ENCODE peak calls at places on chromosome 4, in six cellular contexts. V is GM23338, E is ascending aorta, K is heart left ventricle, F is endodermal cell, D is cardiac muscle cell. B is an unnamed sample.

GRCh38 chr4:7043521-7044414 is 596 bp downstream of the TADA2B start:
- DNase-seq in V (peak), E (no peak), K (peak), F (peak), D (peak), B (no peak)

GRCh38 chr4:70704333-70705145 is 16.2 kb downstream of the UTP3 start:
- DNase-seq in V (peak), E (peak), K (peak), F (peak), D (peak), B (no peak)

GRCh38 chr4:76197971-76198410 is 15.6 kb downstream of the SCARB2 start:
- DNase-seq in V (no peak), E (no peak), K (peak), F (no peak), D (no peak), B (no peak)

GRCh38 chr4:17721496-17722360 is 59.7 kb downstream of the FAM184B start:
- DNase-seq in V (no peak), E (no peak), K (no peak), F (no peak), D (no peak), B (peak)

GRCh38 chr4:150264595-150265141 is 186.4 kb downstream of the DCLK2 start:
- DNase-seq in V (no peak), E (no peak), K (no peak), F (no peak), D (no peak), B (no peak)

GRCh38 chr4:140136509-140136908 is 17.5 kb downstream of the MAML3 start:
- DNase-seq in V (no peak), E (no peak), K (no peak), F (no peak), D (no peak), B (no peak)

GRCh38 chr4:187380181-187380581 is 615.4 kb upstream of the ZFP42 start:
- DNase-seq in V (peak), E (no peak), K (no peak), F (peak), D (peak), B (no peak)

GRCh38 chr4:104966349-104967033 is 180.2 kb upstream of the TET2 start:
- DNase-seq in V (peak), E (no peak), K (no peak), F (no peak), D (no peak), B (no peak)

GRCh38 chr4:14386196-14386595 is 616.1 kb upstream of the CPEB2 start:
- DNase-seq in V (peak), E (no peak), K (no peak), F (no peak), D (no peak), B (no peak)

GRCh38 chr4:147498031-147498700 is 17.3 kb downstream of the EDNRA start:
- DNase-seq in V (no peak), E (no peak), K (no peak), F (no peak), D (no peak), B (peak)

GRCh38 chr4:97987019-97987648 is 156.1 kb downstream of the STPG2 start:
- DNase-seq in V (peak), E (no peak), K (no peak), F (no peak), D (peak), B (no peak)

GRCh38 chr4:113564493-113564892 is 197.0 kb downstream of the CAMK2D start:
- DNase-seq in V (no peak), E (no peak), K (no peak), F (no peak), D (no peak), B (no peak)

GRCh38 chr4:24659241-24659961 is 75.0 kb upstream of the DHX15 start:
- DNase-seq in V (peak), E (no peak), K (no peak), F (peak), D (no peak), B (no peak)

GRCh38 chr4:14844059-14844458 is 158.2 kb upstream of the CPEB2 start:
- DNase-seq in V (no peak), E (no peak), K (no peak), F (no peak), D (no peak), B (no peak)

GRCh38 chr4:83961575-83961974 is 425.7 kb downstream of the GPAT3 start:
- DNase-seq in V (no peak), E (no peak), K (no peak), F (no peak), D (no peak), B (no peak)

GRCh38 chr4:55078987-55079386 is 46.4 kb downstream of the KDR start:
- DNase-seq in V (no peak), E (no peak), K (peak), F (no peak), D (no peak), B (peak)

GRCh38 chr4:74284074-74284473 is 24.2 kb upstream of the EPGN start:
- DNase-seq in V (no peak), E (no peak), K (no peak), F (no peak), D (no peak), B (peak)

GRCh38 chr4:73902038-73902637 is 32.9 kb downstream of the CXCL1 start:
- DNase-seq in V (no peak), E (no peak), K (no peak), F (no peak), D (no peak), B (no peak)

GRCh38 chr4:26207631-26208030 is 113.2 kb upstream of the RBPJ start:
- DNase-seq in V (no peak), E (no peak), K (no peak), F (no peak), D (no peak), B (no peak)

GRCh38 chr4:123701046-123701445 is 304.5 kb downstream of the SPRY1 start:
- DNase-seq in V (no peak), E (no peak), K (no peak), F (no peak), D (no peak), B (no peak)

GRCh38 chr4:77433102-77433733 is 172.4 kb upstream of the CXCL13 start:
- DNase-seq in V (peak), E (no peak), K (no peak), F (peak), D (peak), B (no peak)

GRCh38 chr4:82954212-82954611 is 53.7 kb downstream of the THAP9 start:
- DNase-seq in V (no peak), E (no peak), K (no peak), F (no peak), D (no peak), B (no peak)

GRCh38 chr4:107709916-107710315 is 10.1 kb downstream of the PAPSS1 start:
- DNase-seq in V (no peak), E (no peak), K (no peak), F (no peak), D (no peak), B (no peak)

GRCh38 chr4:161704040-161704439 is 459.8 kb downstream of the FSTL5 start:
- DNase-seq in V (no peak), E (no peak), K (no peak), F (peak), D (no peak), B (no peak)

GRCh38 chr4:189498457-189498856 is 442.2 kb upstream of the FRG1 start:
- DNase-seq in V (no peak), E (no peak), K (no peak), F (no peak), D (peak), B (no peak)

GRCh38 chr4:110108470-110108869 is 89.9 kb downstream of the ELOVL6 start:
- DNase-seq in V (no peak), E (no peak), K (no peak), F (no peak), D (no peak), B (no peak)

GRCh38 chr4:75555294-75556164 is at the start of gene ODAPH:
- DNase-seq in V (peak), E (no peak), K (no peak), F (peak), D (no peak), B (no peak)

GRCh38 chr4:93828332-93828829 is at the start of gene ATOH1:
- DNase-seq in V (peak), E (no peak), K (peak), F (peak), D (peak), B (no peak)

GRCh38 chr4:89353514-89353913 is 45.9 kb upstream of the GPRIN3 start:
- DNase-seq in V (no peak), E (no peak), K (no peak), F (no peak), D (no peak), B (no peak)

GRCh38 chr4:158020734-158021346 is 152.0 kb downstream of the GASK1B start:
- DNase-seq in V (no peak), E (no peak), K (no peak), F (no peak), D (peak), B (no peak)

GRCh38 chr4:48506716-48507115 is 16.7 kb downstream of the ZAR1 start:
- DNase-seq in V (no peak), E (no peak), K (no peak), F (no peak), D (no peak), B (no peak)

GRCh38 chr4:23036921-23037495 is 344.3 kb downstream of the GBA3 start:
- DNase-seq in V (no peak), E (no peak), K (no peak), F (no peak), D (no peak), B (no peak)

GRCh38 chr4:55762815-55763214 is 56.8 kb upstream of the EXOC1L start:
- DNase-seq in V (no peak), E (no peak), K (no peak), F (no peak), D (no peak), B (no peak)

GRCh38 chr4:165433529-165433928 is 54.7 kb downstream of the CPE start:
- DNase-seq in V (peak), E (no peak), K (no peak), F (no peak), D (no peak), B (no peak)
- H3K4me3 ChIP-seq in V (no peak), E (no peak), K (no peak), F (no peak), D (no peak), B (no peak)

GRCh38 chr4:106690487-106690886 is 321.9 kb upstream of the GIMD1 start:
- DNase-seq in V (no peak), E (no peak), K (no peak), F (no peak), D (no peak), B (peak)

GRCh38 chr4:106695846-106696245 is 327.3 kb upstream of the GIMD1 start:
- DNase-seq in V (no peak), E (no peak), K (no peak), F (no peak), D (no peak), B (no peak)

GRCh38 chr4:106694232-106694631 is 325.7 kb upstream of the GIMD1 start:
- DNase-seq in V (no peak), E (no peak), K (no peak), F (no peak), D (no peak), B (no peak)

GRCh38 chr4:106687026-106687425 is 318.4 kb upstream of the GIMD1 start:
- DNase-seq in V (no peak), E (no peak), K (no peak), F (no peak), D (no peak), B (no peak)

DNA sequence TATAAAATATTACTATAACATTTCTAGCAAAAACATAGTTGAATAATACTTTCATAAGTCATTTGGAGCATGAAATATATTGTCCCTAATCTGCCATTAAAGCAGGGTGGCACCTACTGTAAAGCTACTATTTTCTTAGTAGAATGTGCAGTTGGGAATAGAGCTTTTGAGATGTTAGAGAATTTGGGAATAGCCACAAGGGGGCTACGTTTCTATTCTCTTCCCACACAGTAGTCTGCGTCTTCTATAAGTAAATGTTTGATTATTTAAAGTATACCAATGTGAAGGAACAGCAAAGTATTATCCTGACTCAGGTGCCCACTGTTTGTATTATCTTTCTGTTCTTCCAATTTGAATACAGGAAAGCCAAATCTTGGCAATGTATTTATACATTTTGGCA is 323.2 kb upstream of the GIMD1 start:
- DNase-seq in V (peak), E (no peak), K (no peak), F (no peak), D (no peak), B (no peak)
- TF ChIP-seq CTCF in V (peak), E (peak), K (no peak), F (peak), D (peak), B (peak)

DNA sequence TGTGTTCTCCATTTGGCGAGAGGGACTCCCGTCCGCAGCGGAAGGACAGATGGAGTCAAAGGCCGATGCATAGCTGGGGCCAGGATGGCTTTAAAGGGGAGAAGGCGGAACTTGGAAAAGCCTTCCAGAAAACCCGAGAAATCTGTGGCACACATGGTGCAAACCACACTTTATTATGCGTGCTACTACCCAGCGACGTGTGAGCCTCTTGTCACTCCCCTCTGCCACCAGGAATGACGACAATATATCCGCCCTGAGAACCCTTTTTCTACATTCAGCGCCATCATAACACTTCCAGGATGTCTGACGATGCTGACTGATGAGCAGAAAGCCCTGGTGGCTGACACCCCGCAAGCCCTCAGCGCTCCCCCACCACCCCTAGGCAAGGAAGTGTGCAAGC is 689 bp upstream of the DCHS2 start:
- DNase-seq in V (peak), E (no peak), K (no peak), F (no peak), D (no peak), B (no peak)
- H3K4me3 ChIP-seq in V (peak), E (no peak), K (peak), F (peak), D (peak), B (no peak)

GRCh38 chr4:72886602-72887001 is 182.9 kb downstream of the COX18 start:
- DNase-seq in V (peak), E (no peak), K (no peak), F (no peak), D (peak), B (no peak)
- TF ChIP-seq CTCF in V (peak), E (no peak), K (peak), F (peak), D (peak), B (peak)

GRCh38 chr4:1003271-1004070 is 8.0 kb upstream of the FGFRL1 start:
- DNase-seq in V (peak), E (no peak), K (no peak), F (peak), D (no peak), B (no peak)
- H3K4me3 ChIP-seq in V (peak), E (peak), K (no peak), F (no peak), D (peak), B (no peak)

GRCh38 chr4:57158221-57158620 is 48.0 kb upstream of the IGFBP7 start:
- DNase-seq in V (no peak), E (no peak), K (no peak), F (no peak), D (no peak), B (no peak)
- TF ChIP-seq CTCF in V (no peak), E (peak), K (no peak), F (peak), D (peak), B (peak)